ENCODE peak calls at places on chromosomes 13 and 19, in seven cellular contexts. S is transverse colon, V is suprapubic skin, Z is ovary, R is A549, L is H1, F is upper lobe of left lung. C is an unnamed sample.

GRCh38 chr13:27295096-27295495 is 24.5 kb downstream of the RASL11A start:
- DNase-seq in F (no peak), V (no peak), L (no peak), Z (no peak), R (no peak), S (no peak), C (no peak)

GRCh38 chr19:2629491-2630351 is 72.8 kb downstream of the GNG7 start:
- DNase-seq in V (no peak), L (no peak), R (no peak), S (no peak), F (peak), Z (no peak), C (no peak)

GRCh38 chr13:33206945-33207615 is 78.5 kb downstream of the STARD13 start:
- DNase-seq in S (no peak), R (no peak), Z (no peak), V (no peak), F (no peak), L (no peak), C (no peak)

GRCh38 chr19:2695288-2695866 is 7.1 kb downstream of the GNG7 start:
- DNase-seq in S (no peak), Z (no peak), F (peak), L (no peak), R (no peak), V (no peak), C (no peak)

GRCh38 chr13:64074989-64075474 is 2659.4 kb upstream of the PCDH20 start:
- DNase-seq in V (no peak), L (no peak), R (no peak), S (no peak), Z (no peak), F (no peak), C (no peak)

GRCh38 chr13:31051999-31052398 is 109.7 kb downstream of the HSPH1 start:
- DNase-seq in S (no peak), F (no peak), R (no peak), V (peak), L (no peak), Z (no peak), C (no peak)

GRCh38 chr13:102267191-102267590 is 134.7 kb downstream of the FGF14 start:
- DNase-seq in S (no peak), Z (no peak), R (no peak), F (no peak), V (no peak), L (no peak), C (no peak)

GRCh38 chr19:2554856-2555255 is 78.9 kb downstream of the GADD45B start:
- DNase-seq in F (no peak), V (no peak), Z (no peak), S (no peak), R (no peak), L (no peak), C (no peak)

GRCh38 chr13:73835138-73835721 is 299.0 kb downstream of the KLF12 start:
- DNase-seq in Z (no peak), F (no peak), V (no peak), R (peak), S (no peak), L (no peak), C (no peak)

GRCh38 chr19:29645911-29646310 is 19.4 kb upstream of the PLEKHF1 start:
- DNase-seq in S (no peak), R (no peak), V (peak), L (no peak), F (no peak), Z (peak), C (no peak)

GRCh38 chr19:55117063-55117635 is 288 bp downstream of the PPP1R12C start:
- DNase-seq in L (no peak), R (no peak), S (peak), V (no peak), Z (peak), F (peak), C (no peak)

GRCh38 chr19:14031719-14032480 is at the start of gene IL27RA:
- DNase-seq in F (peak), V (no peak), S (peak), Z (peak), R (peak), L (peak), C (no peak)

GRCh38 chr13:22592515-22592914 is 588.3 kb upstream of the SGCG start:
- DNase-seq in Z (no peak), F (no peak), L (no peak), S (no peak), R (no peak), V (no peak), C (no peak)

GRCh38 chr19:609001-609340 is 19.3 kb downstream of the HCN2 start:
- DNase-seq in Z (no peak), V (no peak), S (peak), L (no peak), R (no peak), F (peak), C (no peak)

GRCh38 chr13:91185294-91185863 is 162.1 kb upstream of the MIR17HG start:
- DNase-seq in R (no peak), L (no peak), V (no peak), Z (no peak), S (no peak), F (no peak), C (no peak)

GRCh38 chr19:13150919-13151604 is 851 bp downstream of the IER2 start:
- DNase-seq in Z (peak), S (no peak), L (peak), R (no peak), F (no peak), V (peak), C (no peak)

GRCh38 chr19:3494051-3494450 is 6.4 kb downstream of the DOHH start:
- DNase-seq in F (no peak), Z (no peak), V (no peak), S (no peak), R (peak), L (peak), C (no peak)

GRCh38 chr13:98303858-98304257 is 126.8 kb upstream of the RNF113B start:
- DNase-seq in Z (no peak), S (no peak), V (no peak), F (no peak), L (no peak), R (no peak), C (no peak)

GRCh38 chr19:15251010-15251748 is 18.9 kb upstream of the EPHX3 start:
- DNase-seq in V (no peak), L (no peak), S (no peak), R (no peak), F (no peak), Z (no peak), C (no peak)

GRCh38 chr13:99624936-99625540 is 123.8 kb downstream of the TM9SF2 start:
- DNase-seq in S (no peak), F (no peak), V (no peak), L (no peak), R (no peak), Z (no peak), C (no peak)

GRCh38 chr13:56110751-56111150 is 1030.0 kb upstream of the PRR20A start:
- DNase-seq in Z (no peak), L (no peak), V (no peak), F (no peak), R (no peak), S (no peak), C (no peak)

GRCh38 chr13:113555141-113555540 is 29.4 kb upstream of the TFDP1 start:
- DNase-seq in S (peak), Z (no peak), L (peak), V (no peak), R (no peak), F (no peak), C (peak)

GRCh38 chr13:47033216-47033615 is 136.4 kb upstream of the HTR2A start:
- DNase-seq in V (no peak), F (no peak), S (no peak), L (no peak), R (no peak), Z (no peak), C (no peak)

GRCh38 chr13:98794498-98794897 is 42.0 kb upstream of the SLC15A1 start:
- DNase-seq in R (no peak), S (no peak), Z (no peak), V (no peak), L (peak), F (no peak), C (no peak)

GRCh38 chr19:28446511-28446910 is 766.4 kb downstream of the UQCRFS1 start:
- DNase-seq in S (no peak), F (no peak), R (no peak), Z (no peak), L (no peak), V (no peak), C (no peak)

GRCh38 chr13:44815507-44816074 is 173.7 kb downstream of the NUFIP1 start:
- DNase-seq in R (peak), S (no peak), L (no peak), V (no peak), Z (peak), F (peak), C (no peak)

GRCh38 chr13:31054632-31055031 is 107.1 kb downstream of the HSPH1 start:
- DNase-seq in Z (no peak), L (no peak), S (no peak), R (no peak), F (no peak), V (peak), C (no peak)

GRCh38 chr19:46006411-46006810 is 11.1 kb downstream of the CCDC61 start:
- DNase-seq in L (no peak), Z (no peak), V (no peak), F (no peak), S (no peak), R (no peak), C (no peak)

GRCh38 chr13:66860868-66861447 is 369.2 kb downstream of the PCDH9 start:
- DNase-seq in S (no peak), Z (no peak), R (no peak), L (no peak), V (no peak), F (no peak), C (no peak)

GRCh38 chr19:32692727-32693061 is 1.1 kb downstream of the NUDT19 start:
- DNase-seq in R (no peak), Z (no peak), V (no peak), F (no peak), S (no peak), L (no peak), C (no peak)

GRCh38 chr19:32691952-32692726 is 518 bp downstream of the NUDT19 start:
- DNase-seq in L (peak), V (peak), Z (peak), S (peak), R (no peak), F (peak), C (no peak)

GRCh38 chr19:32687681-32688080 is 3.9 kb upstream of the NUDT19 start:
- DNase-seq in S (no peak), Z (no peak), L (no peak), F (no peak), V (no peak), R (no peak), C (no peak)

GRCh38 chr19:32688315-32688714 is 3.3 kb upstream of the NUDT19 start:
- DNase-seq in F (no peak), S (peak), R (no peak), Z (no peak), L (no peak), V (peak), C (no peak)

DNA sequence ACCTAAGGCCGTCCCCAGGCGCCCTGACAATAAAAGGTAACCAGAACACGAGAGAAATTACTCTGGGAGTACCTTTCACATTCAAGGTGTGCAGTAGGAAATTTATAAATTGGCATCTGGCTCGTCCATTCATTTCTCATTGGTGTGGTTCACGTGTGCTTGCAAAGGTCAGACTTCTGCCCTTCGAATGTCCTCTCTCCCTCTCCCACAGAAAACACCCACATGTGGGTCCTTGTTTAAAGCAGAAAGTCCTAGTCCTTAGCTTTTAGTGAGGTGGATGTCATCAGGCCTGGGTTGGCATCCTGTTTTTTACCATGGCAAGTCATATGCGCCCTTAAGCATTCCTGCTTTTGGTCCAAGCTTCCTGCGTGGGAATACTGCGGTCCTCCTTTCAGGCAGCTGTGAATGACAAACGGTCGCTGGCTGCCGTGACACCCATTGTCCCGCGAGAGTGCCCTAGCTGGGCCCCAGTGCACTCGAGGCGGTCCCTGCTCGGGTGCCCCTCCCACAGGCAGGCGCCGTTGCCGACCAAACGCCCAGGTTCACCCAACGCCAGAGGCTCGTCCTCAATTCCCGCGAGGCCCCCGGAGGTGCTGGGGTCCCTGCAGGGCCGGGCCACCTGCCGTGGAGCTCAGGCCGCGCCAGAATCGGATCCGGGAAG is at the start of gene NUDT19:
- DNase-seq in V (peak), F (peak), R (peak), Z (peak), L (peak), S (peak), C (peak)
- TF ChIP-seq EP300 in V (no peak), F (no peak), R (no peak), Z (no peak), L (no peak), S (no peak), C (no peak)

GRCh38 chr13:49933511-49933910 is 2.6 kb downstream of the SPRYD7 start:
- DNase-seq in L (no peak), Z (no peak), R (no peak), F (no peak), V (no peak), S (no peak), C (no peak)
- H3K4me3 ChIP-seq in L (no peak), Z (no peak), R (no peak), F (no peak), V (no peak), S (no peak), C (no peak)

GRCh38 chr13:50617134-50617721 is 226.3 kb downstream of the DLEU7 start:
- DNase-seq in F (no peak), R (no peak), Z (no peak), V (no peak), L (no peak), S (no peak), C (no peak)
- TF ChIP-seq EP300 in F (no peak), R (no peak), Z (no peak), V (no peak), L (no peak), S (no peak), C (no peak)

DNA sequence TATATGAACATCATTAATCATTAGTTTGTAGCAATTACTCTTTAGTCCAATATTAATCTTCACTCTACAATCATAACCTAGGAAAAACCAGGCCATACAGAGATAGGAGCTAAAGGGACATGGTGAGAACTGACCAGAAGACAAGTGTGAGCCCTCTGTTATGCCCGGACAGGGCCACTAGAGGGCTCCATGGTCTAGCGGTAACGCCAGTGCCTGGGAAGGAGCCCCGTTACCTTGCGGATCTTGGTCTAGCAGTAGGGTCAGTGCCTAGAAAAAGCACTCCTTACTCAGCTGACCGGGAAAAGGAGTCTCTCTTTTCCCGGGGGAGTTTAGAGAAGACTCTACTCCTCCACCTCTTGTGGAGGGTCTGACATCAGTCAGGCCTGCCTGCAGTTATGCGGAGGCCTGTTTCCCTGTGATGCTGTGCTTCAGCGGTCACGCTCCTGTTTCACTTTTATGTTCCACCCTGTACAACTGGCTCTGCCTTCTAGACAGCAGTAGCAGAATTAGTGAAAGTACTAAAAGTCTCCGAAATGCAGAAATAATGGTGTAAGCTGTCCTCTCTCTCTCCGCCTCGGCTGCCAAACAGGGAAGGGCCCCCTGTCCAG is 13.8 kb downstream of the OR7D4 start:
- DNase-seq in S (peak), F (peak), V (peak), L (peak), Z (peak), R (peak), C (no peak)
- H3K4me3 ChIP-seq in S (no peak), F (peak), V (peak), L (no peak), Z (peak), R (no peak), C (peak)

GRCh38 chr13:82627183-82627582 is 1255.1 kb downstream of the SLITRK1 start:
- DNase-seq in F (no peak), Z (no peak), L (no peak), R (no peak), V (no peak), S (no peak), C (no peak)
- TF ChIP-seq EP300 in F (no peak), Z (no peak), L (no peak), R (no peak), V (no peak), S (no peak), C (no peak)

GRCh38 chr19:40214936-40215335 is 3.2 kb downstream of the TTC9B start:
- DNase-seq in S (no peak), L (no peak), Z (no peak), F (no peak), V (no peak), R (no peak), C (no peak)

GRCh38 chr19:40217921-40218890 is at the start of gene TTC9B:
- DNase-seq in Z (no peak), R (no peak), S (no peak), F (no peak), L (peak), V (no peak), C (no peak)

GRCh38 chr19:40216013-40216776 is 2.0 kb downstream of the TTC9B start:
- DNase-seq in S (no peak), F (no peak), R (no peak), Z (no peak), V (no peak), L (no peak), C (no peak)

GRCh38 chr19:40216777-40217026 is 1.5 kb downstream of the TTC9B start:
- DNase-seq in F (no peak), Z (no peak), V (no peak), R (no peak), S (no peak), L (no peak), C (no peak)

GRCh38 chr19:40217027-40217810 is 965 bp downstream of the TTC9B start:
- DNase-seq in Z (no peak), L (peak), R (peak), F (peak), S (peak), V (no peak), C (no peak)
- H3K4me3 ChIP-seq in Z (no peak), L (peak), R (peak), F (peak), S (peak), V (peak), C (no peak)

GRCh38 chr19:43640424-43640757 is 741 bp upstream of the CADM4 start:
- DNase-seq in R (no peak), F (no peak), S (no peak), Z (no peak), L (no peak), V (no peak), C (no peak)
- TF ChIP-seq EP300 in R (no peak), F (no peak), S (no peak), Z (no peak), L (no peak), V (no peak), C (no peak)